ENCODE peak calls at places on chromosomes 1 and 21, in seven cellular contexts. E is SJSA1, G is NCI-H2171, W is kidney glomerular epithelial cell, L is lung, Z is RWPE1, J is NCI-H446 treated with DMSO at 0.1 percent for 48 hours. I is an unnamed sample.

GRCh38 chr1:226534645-226535044 is 13.9 kb upstream of the STUM start:
- DNase-seq in E (no peak), L (no peak), G (no peak), W (no peak), J (no peak), Z (no peak), I (no peak)

GRCh38 chr1:94514095-94514727 is 27.3 kb downstream of the F3 start:
- DNase-seq in W (no peak), E (no peak), Z (no peak), J (no peak), L (no peak), G (no peak), I (no peak)

GRCh38 chr1:229180161-229180560 is 90.8 kb upstream of the RAB4A start:
- DNase-seq in Z (no peak), E (no peak), W (no peak), J (no peak), G (no peak), L (no peak), I (no peak)

GRCh38 chr1:224498574-224499170 is 64.1 kb upstream of the WDR26 start:
- DNase-seq in Z (peak; percentile 80), E (peak; percentile 70), W (peak; percentile 96), G (no peak), J (no peak), L (no peak), I (no peak)

GRCh38 chr1:27816921-27817630 is 13.5 kb upstream of the PPP1R8 start:
- DNase-seq in J (no peak), E (peak; percentile 78), Z (no peak), G (no peak), W (no peak), L (no peak), I (no peak)

GRCh38 chr1:229989591-229990248 is 77.3 kb upstream of the GALNT2 start:
- DNase-seq in J (no peak), G (no peak), E (no peak), L (no peak), W (no peak), Z (no peak), I (no peak)

GRCh38 chr1:41103761-41104160 is 82.2 kb upstream of the SLFNL1 start:
- DNase-seq in Z (no peak), J (no peak), E (no peak), L (no peak), G (no peak), W (no peak), I (no peak)

GRCh38 chr1:170562644-170563338 is 30.8 kb downstream of the GORAB start:
- DNase-seq in L (peak; percentile 48), W (peak; percentile 42), G (no peak), Z (peak; percentile 90), J (peak; percentile 40), E (peak; percentile 82), I (no peak)

GRCh38 chr1:111702504-111703050 is 36.6 kb downstream of the INKA2 start:
- DNase-seq in W (no peak), G (no peak), Z (no peak), J (no peak), L (no peak), E (no peak), I (no peak)

GRCh38 chr1:58986996-58987767 is 203.3 kb upstream of the JUN start:
- DNase-seq in G (no peak), W (no peak), Z (no peak), L (no peak), J (no peak), E (no peak), I (no peak)

GRCh38 chr21:43311303-43311817 is 115.6 kb downstream of the SIK1 start:
- DNase-seq in W (no peak), L (no peak), E (no peak), Z (no peak), J (peak; percentile 58), G (peak; percentile 84), I (peak; percentile 64)

GRCh38 chr1:32886012-32886827 is at the start of gene HPCA:
- DNase-seq in E (peak; percentile 74), J (no peak), W (peak; percentile 34), L (no peak), G (peak; percentile 66), Z (peak; percentile 61), I (peak; percentile 61)

GRCh38 chr1:241518447-241519307 is 878 bp downstream of the FH start:
- DNase-seq in L (peak; percentile 32), W (peak; percentile 16), Z (peak; percentile 6), J (no peak), G (no peak), E (peak; percentile 40), I (no peak)

GRCh38 chr1:97457446-97458089 is 463.3 kb downstream of the DPYD start:
- DNase-seq in G (no peak), E (no peak), L (no peak), J (no peak), W (no peak), Z (no peak), I (no peak)

GRCh38 chr1:199226163-199226562 is 587.3 kb downstream of the PTPRC start:
- DNase-seq in E (no peak), J (no peak), G (no peak), L (no peak), W (peak; percentile 22), Z (peak; percentile 48), I (no peak)

GRCh38 chr1:40014812-40015594 is 25.5 kb upstream of the CAP1 start:
- DNase-seq in L (no peak), W (peak; percentile 43), J (no peak), E (peak; percentile 58), Z (peak; percentile 86), G (no peak), I (no peak)

GRCh38 chr1:151540982-151541377 is 871 bp downstream of the TUFT1 start:
- DNase-seq in G (no peak), E (no peak), Z (no peak), W (no peak), J (no peak), L (no peak), I (peak; percentile 35)

GRCh38 chr1:87572891-87573290 is 244.2 kb downstream of the LMO4 start:
- DNase-seq in W (no peak), G (no peak), E (no peak), L (no peak), J (no peak), Z (no peak), I (no peak)

GRCh38 chr1:36156329-36157114 is 562 bp downstream of the MAP7D1 start:
- DNase-seq in W (peak; percentile 25), G (peak; percentile 50), Z (no peak), L (peak; percentile 65), J (no peak), E (peak; percentile 78), I (peak; percentile 61)

GRCh38 chr1:227770812-227771211 is 35.6 kb downstream of the SNAP47 start:
- DNase-seq in G (no peak), W (no peak), L (no peak), Z (no peak), E (no peak), J (no peak), I (no peak)